ENCODE peak calls at places on chromosomes 7 and 10, in ten cellular contexts. Z is stimulated activated CD4-positive, alpha-beta T cell treated with anti-CD3 and anti-CD28 coated beads, Interleukin-2, amount 100 ng/mL, for 24 hours; E is activated CD4-positive, alpha-beta T cell treated with anti-CD3 and anti-CD28 coated beads, Interleukin-2, amount 10 ng/mL, durations not matched to agents 7 days and 5 days; D is anterior cingulate cortex; U is astrocyte of the spinal cord; A is G401; N is NCI-H1417; M is iris pigment epithelial cell; T is NCI-H2171 treated with DMSO at 0.1 percent for 48 hours; H is amniotic epithelial cell. O is an unnamed sample.

GRCh38 chr10:34872820-34873219 is 57.7 kb upstream of the PARD3 start:
- DNase-seq in Z (no peak), E (no peak), D (no peak), U (no peak), A (no peak), N (no peak), M (no peak), T (no peak), H (no peak), O (no peak)

GRCh38 chr7:12296051-12296570 is 85.0 kb downstream of the TMEM106B start:
- DNase-seq in Z (no peak), E (no peak), D (no peak), U (no peak), A (no peak), N (no peak), M (no peak), T (peak), H (no peak), O (no peak)

GRCh38 chr7:1394371-1394770 is 64.9 kb downstream of the MICALL2 start:
- DNase-seq in Z (no peak), E (no peak), D (no peak), U (no peak), A (no peak), N (no peak), M (no peak), T (no peak), H (no peak), O (no peak)

GRCh38 chr10:62199584-62199983 is 69.1 kb downstream of the RTKN2 start:
- DNase-seq in Z (no peak), E (peak), D (no peak), U (no peak), A (no peak), N (no peak), M (no peak), T (no peak), H (no peak), O (peak)

GRCh38 chr7:12757443-12757842 is 70.0 kb downstream of the ARL4A start:
- DNase-seq in Z (no peak), E (no peak), D (no peak), U (peak), A (no peak), N (no peak), M (peak), T (no peak), H (peak), O (no peak)

GRCh38 chr7:134772401-134772800 is 7.0 kb upstream of the CALD1 start:
- DNase-seq in Z (no peak), E (no peak), D (no peak), U (no peak), A (no peak), N (no peak), M (no peak), T (no peak), H (no peak), O (no peak)

GRCh38 chr7:124754576-124755264 is 10.9 kb downstream of the GPR37 start:
- DNase-seq in Z (no peak), E (no peak), D (no peak), U (no peak), A (no peak), N (no peak), M (no peak), T (no peak), H (no peak), O (no peak)

GRCh38 chr10:14240253-14241189 is 90.2 kb downstream of the FRMD4A start:
- DNase-seq in Z (no peak), E (no peak), D (no peak), U (no peak), A (no peak), N (peak), M (peak), T (no peak), H (no peak), O (peak)

GRCh38 chr7:90396420-90396819 is 6.8 kb upstream of the CLDN12 start:
- DNase-seq in Z (no peak), E (no peak), D (no peak), U (no peak), A (no peak), N (no peak), M (no peak), T (peak), H (no peak), O (no peak)

GRCh38 chr10:14008648-14009072 is 322.1 kb downstream of the FRMD4A start:
- DNase-seq in Z (no peak), E (no peak), D (no peak), U (no peak), A (no peak), N (no peak), M (peak), T (no peak), H (peak), O (no peak)

GRCh38 chr10:49035920-49036319 is 79.4 kb downstream of the VSTM4 start:
- DNase-seq in Z (no peak), E (peak), D (no peak), U (no peak), A (no peak), N (no peak), M (no peak), T (no peak), H (no peak), O (no peak)

O was measured in Jurkat, Clone E6-1.